ENCODE peak calls at places on chromosomes 13 and 19, in six cellular contexts. One of them, this sample, is unnamed.

GRCh38 chr19:3547301-3547731 is 8.3 kb downstream of the TEKTIP1 start:
- DNase-seq in breast epithelium: no peak
- DNase-seq in WERI-Rb-1: no peak
- DNase-seq in SK-N-SH: peak
- DNase-seq in brain microvascular endothelial cell: no peak
- DNase-seq in CD4-positive, alpha-beta T cell: peak
- DNase-seq in this sample: no peak

GRCh38 chr13:30312859-30313258 is 5.5 kb upstream of the KATNAL1 start:
- DNase-seq in breast epithelium: no peak
- DNase-seq in WERI-Rb-1: no peak
- DNase-seq in SK-N-SH: no peak
- DNase-seq in brain microvascular endothelial cell: no peak
- DNase-seq in CD4-positive, alpha-beta T cell: no peak
- DNase-seq in this sample: no peak

GRCh38 chr13:51942189-51942588 is 69.1 kb downstream of the ATP7B start:
- DNase-seq in breast epithelium: no peak
- DNase-seq in WERI-Rb-1: no peak
- DNase-seq in SK-N-SH: no peak
- DNase-seq in brain microvascular endothelial cell: no peak
- DNase-seq in CD4-positive, alpha-beta T cell: peak
- DNase-seq in this sample: no peak

GRCh38 chr19:40740747-40741146 is 9.5 kb downstream of the ACTMAP start:
- DNase-seq in breast epithelium: no peak
- DNase-seq in WERI-Rb-1: no peak
- DNase-seq in SK-N-SH: no peak
- DNase-seq in brain microvascular endothelial cell: no peak
- DNase-seq in CD4-positive, alpha-beta T cell: no peak
- DNase-seq in this sample: no peak

GRCh38 chr13:109786457-109787134 is at the start of gene IRS2:
- DNase-seq in breast epithelium: peak
- DNase-seq in WERI-Rb-1: peak
- DNase-seq in SK-N-SH: peak
- DNase-seq in brain microvascular endothelial cell: peak
- DNase-seq in CD4-positive, alpha-beta T cell: peak
- DNase-seq in this sample: peak

GRCh38 chr19:5038631-5039271 is 69.8 kb downstream of the KDM4B start:
- DNase-seq in breast epithelium: no peak
- DNase-seq in WERI-Rb-1: peak
- DNase-seq in SK-N-SH: peak
- DNase-seq in brain microvascular endothelial cell: no peak
- DNase-seq in CD4-positive, alpha-beta T cell: no peak
- DNase-seq in this sample: no peak

GRCh38 chr19:17806945-17807344 is 12.0 kb downstream of the B3GNT3 start:
- DNase-seq in breast epithelium: no peak
- DNase-seq in WERI-Rb-1: no peak
- DNase-seq in SK-N-SH: no peak
- DNase-seq in brain microvascular endothelial cell: no peak
- DNase-seq in CD4-positive, alpha-beta T cell: no peak
- DNase-seq in this sample: no peak

GRCh38 chr13:43058318-43058674 is 34.9 kb downstream of the DNAJC15 start:
- DNase-seq in breast epithelium: no peak
- DNase-seq in WERI-Rb-1: no peak
- DNase-seq in SK-N-SH: no peak
- DNase-seq in brain microvascular endothelial cell: peak
- DNase-seq in CD4-positive, alpha-beta T cell: no peak
- DNase-seq in this sample: no peak

GRCh38 chr19:9673912-9674668 is 810 bp downstream of the ZNF562 start:
- DNase-seq in breast epithelium: no peak
- DNase-seq in WERI-Rb-1: no peak
- DNase-seq in SK-N-SH: no peak
- DNase-seq in brain microvascular endothelial cell: no peak
- DNase-seq in CD4-positive, alpha-beta T cell: no peak
- DNase-seq in this sample: no peak

GRCh38 chr19:51986309-51987291 is at the start of gene ZNF350:
- DNase-seq in breast epithelium: peak
- DNase-seq in WERI-Rb-1: peak
- DNase-seq in SK-N-SH: peak
- DNase-seq in brain microvascular endothelial cell: peak
- DNase-seq in CD4-positive, alpha-beta T cell: peak
- DNase-seq in this sample: peak

GRCh38 chr19:2123682-2124387 is 27.1 kb downstream of the IZUMO4 start:
- DNase-seq in breast epithelium: no peak
- DNase-seq in WERI-Rb-1: no peak
- DNase-seq in SK-N-SH: no peak
- DNase-seq in brain microvascular endothelial cell: no peak
- DNase-seq in CD4-positive, alpha-beta T cell: no peak
- DNase-seq in this sample: no peak

GRCh38 chr13:54445865-54446264 is 1417.3 kb downstream of the OLFM4 start:
- DNase-seq in breast epithelium: no peak
- DNase-seq in WERI-Rb-1: no peak
- DNase-seq in SK-N-SH: no peak
- DNase-seq in brain microvascular endothelial cell: no peak
- DNase-seq in CD4-positive, alpha-beta T cell: no peak
- DNase-seq in this sample: no peak

GRCh38 chr19:55096061-55096701 is 20.5 kb downstream of the EPS8L1 start:
- DNase-seq in breast epithelium: no peak
- DNase-seq in WERI-Rb-1: no peak
- DNase-seq in SK-N-SH: no peak
- DNase-seq in brain microvascular endothelial cell: no peak
- DNase-seq in CD4-positive, alpha-beta T cell: no peak
- DNase-seq in this sample: no peak

GRCh38 chr13:93190006-93190405 is 36.6 kb upstream of the GPC6 start:
- DNase-seq in breast epithelium: no peak
- DNase-seq in WERI-Rb-1: no peak
- DNase-seq in SK-N-SH: no peak
- DNase-seq in brain microvascular endothelial cell: no peak
- DNase-seq in CD4-positive, alpha-beta T cell: no peak
- DNase-seq in this sample: no peak

GRCh38 chr19:16504271-16504670 is 8.1 kb downstream of the C19orf44 start:
- DNase-seq in breast epithelium: no peak
- DNase-seq in WERI-Rb-1: no peak
- DNase-seq in SK-N-SH: no peak
- DNase-seq in brain microvascular endothelial cell: no peak
- DNase-seq in CD4-positive, alpha-beta T cell: no peak
- DNase-seq in this sample: no peak

GRCh38 chr19:873084-874019 is 13.9 kb downstream of the CFD start:
- DNase-seq in breast epithelium: no peak
- DNase-seq in WERI-Rb-1: peak
- DNase-seq in SK-N-SH: peak
- DNase-seq in brain microvascular endothelial cell: no peak
- DNase-seq in CD4-positive, alpha-beta T cell: peak
- DNase-seq in this sample: no peak

GRCh38 chr19:14561832-14562351 is 10.0 kb downstream of the NDUFB7 start:
- DNase-seq in breast epithelium: no peak
- DNase-seq in WERI-Rb-1: no peak
- DNase-seq in SK-N-SH: peak
- DNase-seq in brain microvascular endothelial cell: peak
- DNase-seq in CD4-positive, alpha-beta T cell: no peak
- DNase-seq in this sample: no peak

GRCh38 chr19:6521718-6522646 is 8.8 kb upstream of the TNFSF9 start:
- DNase-seq in breast epithelium: no peak
- DNase-seq in WERI-Rb-1: no peak
- DNase-seq in SK-N-SH: no peak
- DNase-seq in brain microvascular endothelial cell: peak
- DNase-seq in CD4-positive, alpha-beta T cell: peak
- DNase-seq in this sample: no peak

GRCh38 chr13:106566682-106567420 is 1.1 kb downstream of the ARGLU1 start:
- DNase-seq in breast epithelium: no peak
- DNase-seq in WERI-Rb-1: peak
- DNase-seq in SK-N-SH: peak
- DNase-seq in brain microvascular endothelial cell: peak
- DNase-seq in CD4-positive, alpha-beta T cell: peak
- DNase-seq in this sample: no peak

GRCh38 chr13:33797622-33798021 is 20.3 kb upstream of the RFC3 start:
- DNase-seq in breast epithelium: no peak
- DNase-seq in WERI-Rb-1: no peak
- DNase-seq in SK-N-SH: no peak
- DNase-seq in brain microvascular endothelial cell: no peak
- DNase-seq in CD4-positive, alpha-beta T cell: no peak
- DNase-seq in this sample: no peak

GRCh38 chr13:35512271-35512920 is 35.9 kb upstream of the MAB21L1 start:
- DNase-seq in breast epithelium: no peak
- DNase-seq in WERI-Rb-1: no peak
- DNase-seq in SK-N-SH: no peak
- DNase-seq in brain microvascular endothelial cell: peak
- DNase-seq in CD4-positive, alpha-beta T cell: no peak
- DNase-seq in this sample: no peak

GRCh38 chr19:39411832-39412099 is 703 bp upstream of the PLEKHG2 start:
- DNase-seq in breast epithelium: peak
- DNase-seq in WERI-Rb-1: peak
- DNase-seq in SK-N-SH: peak
- DNase-seq in brain microvascular endothelial cell: peak
- DNase-seq in CD4-positive, alpha-beta T cell: peak
- DNase-seq in this sample: peak

GRCh38 chr19:39413269-39413902 is 917 bp downstream of the PLEKHG2 start:
- DNase-seq in breast epithelium: no peak
- DNase-seq in WERI-Rb-1: peak
- DNase-seq in SK-N-SH: peak
- DNase-seq in brain microvascular endothelial cell: no peak
- DNase-seq in CD4-positive, alpha-beta T cell: peak
- DNase-seq in this sample: peak

GRCh38 chr19:39411006-39411831 is 1.2 kb upstream of the PLEKHG2 start:
- DNase-seq in breast epithelium: no peak
- DNase-seq in WERI-Rb-1: no peak
- DNase-seq in SK-N-SH: no peak
- DNase-seq in brain microvascular endothelial cell: peak
- DNase-seq in CD4-positive, alpha-beta T cell: no peak
- DNase-seq in this sample: no peak

GRCh38 chr19:39412867-39413268 is 399 bp downstream of the PLEKHG2 start:
- DNase-seq in breast epithelium: no peak
- DNase-seq in WERI-Rb-1: no peak
- DNase-seq in SK-N-SH: no peak
- DNase-seq in brain microvascular endothelial cell: no peak
- DNase-seq in CD4-positive, alpha-beta T cell: no peak
- DNase-seq in this sample: no peak

DNA sequence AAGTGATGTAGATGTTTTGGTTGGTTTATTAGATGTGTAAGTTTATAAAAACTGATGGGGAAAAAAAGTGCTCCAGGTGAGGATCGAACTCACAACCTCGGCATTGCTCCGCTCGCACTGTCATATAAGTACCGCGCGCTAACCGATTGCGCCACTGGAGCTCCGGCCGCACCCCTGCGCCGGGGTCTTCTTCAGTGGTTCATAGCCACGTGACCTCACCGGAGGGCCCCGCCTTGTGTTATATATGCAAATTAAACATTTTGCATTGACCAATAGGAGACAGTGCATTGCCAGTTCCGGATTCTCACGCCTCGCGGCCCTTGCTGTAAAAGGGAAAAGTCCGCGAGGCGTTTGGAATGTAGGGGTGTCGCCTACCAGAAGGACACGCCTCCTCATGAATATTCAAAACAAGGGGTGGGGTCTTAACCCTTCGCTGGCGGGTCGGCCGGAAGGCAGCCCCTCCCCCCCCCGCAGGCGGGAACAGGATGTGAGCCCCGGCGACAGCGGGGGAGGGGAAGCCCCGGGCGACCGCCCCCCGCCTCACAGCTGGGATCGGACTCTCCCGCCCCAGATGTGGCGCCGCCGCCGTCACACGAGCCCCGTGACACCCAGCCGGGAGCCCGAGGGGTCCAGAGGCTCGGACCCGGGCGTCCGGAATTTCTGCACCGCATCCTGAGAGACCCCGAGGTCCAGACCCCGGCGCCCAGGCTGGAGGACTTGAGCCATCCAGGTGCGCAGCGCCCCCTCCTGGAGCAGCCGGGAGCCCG is at the start of gene PLEKHG2:
- DNase-seq in breast epithelium: peak
- DNase-seq in WERI-Rb-1: peak
- DNase-seq in SK-N-SH: peak
- DNase-seq in brain microvascular endothelial cell: peak
- DNase-seq in CD4-positive, alpha-beta T cell: peak
- DNase-seq in this sample: peak
- TF ChIP-seq CTCF in breast epithelium: peak
- TF ChIP-seq CTCF in WERI-Rb-1: peak
- TF ChIP-seq CTCF in SK-N-SH: peak
- TF ChIP-seq CTCF in brain microvascular endothelial cell: peak
- TF ChIP-seq CTCF in CD4-positive, alpha-beta T cell: peak
- TF ChIP-seq CTCF in this sample: peak

DNA sequence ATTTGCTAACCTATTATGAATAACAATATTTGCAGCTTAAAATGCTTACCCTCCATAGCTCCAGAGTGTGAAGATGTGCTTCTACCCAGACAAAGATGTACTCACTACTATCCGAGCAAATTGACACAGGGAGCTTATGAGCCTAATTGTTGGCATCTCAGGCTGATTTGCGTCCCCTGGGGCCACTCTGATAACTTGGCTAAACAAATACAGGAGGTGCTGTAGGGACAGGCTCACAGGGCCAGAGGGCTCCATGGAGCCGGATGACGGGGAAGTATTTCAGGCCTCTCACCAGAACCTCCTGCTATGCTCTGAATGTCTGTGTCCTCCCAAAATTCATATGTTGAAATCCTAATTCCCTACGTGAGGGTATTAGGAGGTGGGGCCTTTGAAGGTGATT is 26.7 kb upstream of the C19orf12 start:
- DNase-seq in breast epithelium: no peak
- DNase-seq in WERI-Rb-1: no peak
- DNase-seq in SK-N-SH: no peak
- DNase-seq in brain microvascular endothelial cell: no peak
- DNase-seq in CD4-positive, alpha-beta T cell: no peak
- DNase-seq in this sample: no peak
- TF ChIP-seq CTCF in breast epithelium: no peak
- TF ChIP-seq CTCF in WERI-Rb-1: no peak
- TF ChIP-seq CTCF in SK-N-SH: no peak
- TF ChIP-seq CTCF in brain microvascular endothelial cell: no peak
- TF ChIP-seq CTCF in CD4-positive, alpha-beta T cell: no peak
- TF ChIP-seq CTCF in this sample: no peak

GRCh38 chr13:23634897-23635296 is 64.7 kb downstream of the TNFRSF19 start:
- DNase-seq in breast epithelium: no peak
- DNase-seq in WERI-Rb-1: no peak
- DNase-seq in SK-N-SH: no peak
- DNase-seq in brain microvascular endothelial cell: no peak
- DNase-seq in CD4-positive, alpha-beta T cell: no peak
- DNase-seq in this sample: no peak
- TF ChIP-seq CTCF in breast epithelium: no peak
- TF ChIP-seq CTCF in WERI-Rb-1: peak
- TF ChIP-seq CTCF in SK-N-SH: no peak
- TF ChIP-seq CTCF in brain microvascular endothelial cell: peak
- TF ChIP-seq CTCF in CD4-positive, alpha-beta T cell: no peak
- TF ChIP-seq CTCF in this sample: no peak

DNA sequence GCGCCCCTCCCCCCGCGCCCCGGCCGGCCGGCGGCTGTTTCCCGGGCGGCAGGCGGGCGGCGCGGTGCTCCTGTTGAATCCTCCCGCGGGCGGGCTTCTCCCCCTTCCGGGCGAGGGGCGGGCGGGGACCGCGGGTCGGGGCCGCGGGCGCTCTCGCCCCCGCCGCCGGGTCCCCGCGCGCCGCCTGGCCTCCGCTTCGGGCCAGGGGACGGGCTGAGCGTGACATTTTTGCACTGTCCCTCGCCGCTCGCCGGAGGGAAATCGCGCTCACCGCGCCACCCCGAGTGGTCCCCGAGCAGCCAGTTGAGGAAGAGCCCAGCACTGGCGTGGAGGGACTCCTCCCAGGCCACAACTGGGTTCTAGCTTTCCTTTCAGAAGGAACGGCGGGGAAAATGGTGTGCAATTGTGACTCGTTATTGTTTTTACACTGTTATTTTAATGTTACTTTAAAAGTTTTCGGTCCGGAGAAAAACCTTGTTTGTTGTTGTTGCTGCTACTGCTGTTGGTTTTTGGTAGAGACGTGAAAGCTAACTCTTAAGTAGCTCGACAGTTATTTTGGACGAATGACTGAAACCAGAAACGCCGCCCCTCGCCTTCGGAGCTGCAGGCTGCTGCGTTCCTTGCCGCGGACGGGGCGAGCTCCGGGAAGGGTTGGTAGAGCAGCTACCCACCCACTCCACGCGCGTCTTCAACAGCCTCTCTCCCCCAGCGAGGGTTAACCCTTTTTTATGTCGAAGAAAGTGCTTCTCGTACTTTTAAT is 942 bp downstream of the PDS5B start:
- DNase-seq in breast epithelium: peak
- DNase-seq in WERI-Rb-1: peak
- DNase-seq in SK-N-SH: peak
- DNase-seq in brain microvascular endothelial cell: peak
- DNase-seq in CD4-positive, alpha-beta T cell: peak
- DNase-seq in this sample: peak
- TF ChIP-seq CTCF in breast epithelium: no peak
- TF ChIP-seq CTCF in WERI-Rb-1: no peak
- TF ChIP-seq CTCF in SK-N-SH: peak
- TF ChIP-seq CTCF in brain microvascular endothelial cell: peak
- TF ChIP-seq CTCF in CD4-positive, alpha-beta T cell: no peak
- TF ChIP-seq CTCF in this sample: no peak